ENCODE peak calls at places on chromosomes 6 and 20, in four cellular contexts. One of them, this sample, is unnamed.

GRCh38 chr6:87944541-87944954 is 103.1 kb upstream of the SPACA1 start:
- DNase-seq in H9: peak
- DNase-seq in psoas muscle: peak
- DNase-seq in tibial nerve: peak
- DNase-seq in this sample: peak

GRCh38 chr6:10692965-10693538 is 1.4 kb downstream of the C6orf52 start:
- DNase-seq in H9: no peak
- DNase-seq in psoas muscle: no peak
- DNase-seq in tibial nerve: no peak
- DNase-seq in this sample: no peak

GRCh38 chr6:95923518-95923917 is 92.3 kb upstream of the FUT9 start:
- DNase-seq in H9: peak
- DNase-seq in psoas muscle: no peak
- DNase-seq in tibial nerve: no peak
- DNase-seq in this sample: no peak

GRCh38 chr20:53748176-53748575 is 154.5 kb upstream of the ZNF217 start:
- DNase-seq in H9: no peak
- DNase-seq in psoas muscle: no peak
- DNase-seq in tibial nerve: no peak
- DNase-seq in this sample: no peak

GRCh38 chr20:24651171-24651972 is 181.9 kb downstream of the SYNDIG1 start:
- DNase-seq in H9: no peak
- DNase-seq in psoas muscle: no peak
- DNase-seq in tibial nerve: no peak
- DNase-seq in this sample: no peak

GRCh38 chr6:35496036-35496850 is 636 bp downstream of the TEAD3 start:
- DNase-seq in H9: no peak
- DNase-seq in psoas muscle: peak
- DNase-seq in tibial nerve: peak
- DNase-seq in this sample: no peak

GRCh38 chr20:22248052-22248667 is 336.2 kb downstream of the FOXA2 start:
- DNase-seq in H9: no peak
- DNase-seq in psoas muscle: no peak
- DNase-seq in tibial nerve: no peak
- DNase-seq in this sample: no peak

GRCh38 chr6:131215212-131215611 is 79.9 kb downstream of the AKAP7 start:
- DNase-seq in H9: no peak
- DNase-seq in psoas muscle: no peak
- DNase-seq in tibial nerve: no peak
- DNase-seq in this sample: no peak

GRCh38 chr6:33716379-33716778 is 4.9 kb upstream of the UQCC2 start:
- DNase-seq in H9: no peak
- DNase-seq in psoas muscle: no peak
- DNase-seq in tibial nerve: no peak
- DNase-seq in this sample: no peak

GRCh38 chr6:137094411-137095008 is 49.7 kb upstream of the IL20RA start:
- DNase-seq in H9: peak
- DNase-seq in psoas muscle: peak
- DNase-seq in tibial nerve: peak
- DNase-seq in this sample: peak

GRCh38 chr6:112223070-112223861 is 31.1 kb downstream of the LAMA4 start:
- DNase-seq in H9: no peak
- DNase-seq in psoas muscle: no peak
- DNase-seq in tibial nerve: no peak
- DNase-seq in this sample: no peak

GRCh38 chr6:159608961-159609673 is 83.9 kb downstream of the SOD2 start:
- DNase-seq in H9: peak
- DNase-seq in psoas muscle: no peak
- DNase-seq in tibial nerve: no peak
- DNase-seq in this sample: no peak

GRCh38 chr20:54472607-54473006 is 2.8 kb upstream of the DOK5 start:
- DNase-seq in H9: no peak
- DNase-seq in psoas muscle: no peak
- DNase-seq in tibial nerve: no peak
- DNase-seq in this sample: no peak

GRCh38 chr20:43953919-43954617 is 39.4 kb downstream of the TOX2 start:
- DNase-seq in H9: no peak
- DNase-seq in psoas muscle: no peak
- DNase-seq in tibial nerve: no peak
- DNase-seq in this sample: no peak

GRCh38 chr6:1229301-1229700 is 82.6 kb upstream of the FOXQ1 start:
- DNase-seq in H9: no peak
- DNase-seq in psoas muscle: no peak
- DNase-seq in tibial nerve: no peak
- DNase-seq in this sample: no peak

GRCh38 chr20:47099749-47100515 is 205.3 kb downstream of the EYA2 start:
- DNase-seq in H9: no peak
- DNase-seq in psoas muscle: peak
- DNase-seq in tibial nerve: no peak
- DNase-seq in this sample: no peak

GRCh38 chr6:3808759-3809514 is 40.2 kb upstream of the FAM50B start:
- DNase-seq in H9: no peak
- DNase-seq in psoas muscle: peak
- DNase-seq in tibial nerve: peak
- DNase-seq in this sample: peak

GRCh38 chr6:45555981-45556771 is 178.4 kb upstream of the SUPT3H start:
- DNase-seq in H9: no peak
- DNase-seq in psoas muscle: no peak
- DNase-seq in tibial nerve: no peak
- DNase-seq in this sample: no peak
- H3K27ac ChIP-seq in H9: no peak
- H3K27ac ChIP-seq in psoas muscle: no peak
- H3K27ac ChIP-seq in tibial nerve: no peak
- H3K27ac ChIP-seq in this sample: peak

DNA sequence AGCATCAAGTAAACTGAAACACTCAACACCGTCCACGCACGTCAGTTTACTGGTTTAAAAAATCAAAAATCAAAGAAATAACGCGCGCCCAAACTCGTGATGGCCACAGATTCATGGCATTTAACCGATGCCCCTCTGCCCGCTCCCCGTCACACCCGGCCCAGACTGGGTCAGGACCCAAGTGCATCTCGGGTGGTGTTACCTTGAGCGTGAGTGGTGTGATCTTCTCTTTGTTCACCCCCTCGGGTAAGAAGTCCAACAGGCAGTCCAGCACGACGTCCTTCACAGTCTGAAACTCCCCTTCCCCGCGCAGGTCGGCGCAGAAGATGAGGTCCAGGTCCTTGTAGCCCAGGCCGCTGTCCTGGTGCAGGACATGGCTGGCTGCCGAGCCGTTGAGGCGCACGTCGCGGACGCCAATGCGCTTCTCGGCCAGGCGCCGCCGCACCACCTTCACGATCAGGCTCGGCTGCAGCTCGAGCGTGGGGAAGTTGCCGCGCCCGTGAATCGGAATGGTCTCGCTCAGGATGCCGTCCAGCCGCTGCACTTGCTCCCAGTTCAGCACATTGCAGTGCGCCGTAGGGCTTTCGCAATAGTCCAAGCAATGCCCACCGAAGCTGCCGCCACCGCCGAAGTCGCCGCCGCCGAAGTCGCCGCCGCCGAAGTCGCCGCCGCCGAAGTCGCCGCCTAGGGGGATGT is 945 bp downstream of the TENT5A start:
- DNase-seq in H9: peak
- DNase-seq in psoas muscle: peak
- DNase-seq in tibial nerve: peak
- DNase-seq in this sample: peak
- TF ChIP-seq CTCF in H9: no peak
- TF ChIP-seq CTCF in psoas muscle: no peak
- TF ChIP-seq CTCF in tibial nerve: no peak
- TF ChIP-seq CTCF in this sample: no peak

GRCh38 chr6:138492113-138492512 is 7.2 kb downstream of the NHSL1 start:
- DNase-seq in H9: no peak
- DNase-seq in psoas muscle: no peak
- DNase-seq in tibial nerve: no peak
- DNase-seq in this sample: no peak

GRCh38 chr6:138491020-138491419 is 8.3 kb downstream of the NHSL1 start:
- DNase-seq in H9: no peak
- DNase-seq in psoas muscle: no peak
- DNase-seq in tibial nerve: no peak
- DNase-seq in this sample: no peak

GRCh38 chr6:138494312-138494711 is 5.0 kb downstream of the NHSL1 start:
- DNase-seq in H9: no peak
- DNase-seq in psoas muscle: no peak
- DNase-seq in tibial nerve: no peak
- DNase-seq in this sample: no peak

GRCh38 chr6:138492871-138493270 is 6.4 kb downstream of the NHSL1 start:
- DNase-seq in H9: no peak
- DNase-seq in psoas muscle: no peak
- DNase-seq in tibial nerve: no peak
- DNase-seq in this sample: no peak

DNA sequence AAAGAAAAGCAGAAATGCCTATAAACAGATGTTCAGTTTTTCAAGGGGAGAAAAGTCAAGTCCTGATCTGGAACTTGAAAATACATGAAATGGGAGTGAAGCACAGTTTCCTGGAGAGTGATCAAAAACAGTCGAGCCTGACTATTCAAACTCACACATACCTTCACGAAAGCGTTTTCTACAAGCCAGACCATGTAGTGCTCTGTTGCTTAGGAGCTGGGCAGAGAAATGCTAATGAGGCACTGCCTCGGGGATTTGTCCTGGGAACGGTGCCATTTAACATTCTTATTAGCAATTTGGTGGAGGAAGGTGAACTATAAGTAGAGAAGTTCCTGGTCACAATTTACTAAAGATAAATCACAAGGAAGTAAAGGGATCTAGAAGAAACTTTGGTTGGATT is 5.9 kb downstream of the NHSL1 start:
- DNase-seq in H9: peak
- DNase-seq in psoas muscle: no peak
- DNase-seq in tibial nerve: no peak
- DNase-seq in this sample: no peak
- H3K27ac ChIP-seq in H9: peak
- H3K27ac ChIP-seq in psoas muscle: no peak
- H3K27ac ChIP-seq in tibial nerve: no peak
- H3K27ac ChIP-seq in this sample: peak

DNA sequence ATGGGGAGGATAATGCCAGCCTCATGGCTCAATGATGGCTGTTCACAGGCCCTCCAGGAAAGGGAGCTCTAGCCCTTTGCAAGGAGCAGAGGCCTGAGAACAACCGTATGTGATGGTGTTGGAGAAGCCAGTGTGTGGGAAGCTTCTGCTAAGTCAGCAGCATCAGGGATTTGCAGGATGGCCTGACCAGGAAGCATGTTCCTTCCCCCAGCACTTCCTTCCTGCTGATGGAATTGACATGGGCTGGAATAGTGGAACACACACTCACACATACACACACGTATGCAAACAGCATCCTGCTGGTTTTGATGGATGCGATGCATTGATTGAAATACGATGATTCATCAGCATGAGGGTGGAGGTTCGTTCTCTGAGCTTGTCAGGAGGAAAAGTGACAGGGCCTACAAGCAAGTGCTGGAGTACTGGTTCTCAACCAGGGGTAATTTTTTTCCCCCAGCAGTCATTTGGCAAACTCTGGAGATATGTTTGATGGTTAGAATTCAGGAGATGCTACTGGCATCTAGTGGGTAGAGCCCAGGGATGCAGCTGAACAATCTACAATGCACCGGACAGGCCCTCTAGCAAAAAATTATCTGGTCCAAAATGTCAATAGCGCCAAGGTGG is 229.1 kb downstream of the NFATC2 start:
- DNase-seq in H9: no peak
- DNase-seq in psoas muscle: no peak
- DNase-seq in tibial nerve: no peak
- DNase-seq in this sample: no peak
- TF ChIP-seq CTCF in H9: no peak
- TF ChIP-seq CTCF in psoas muscle: no peak
- TF ChIP-seq CTCF in tibial nerve: no peak
- TF ChIP-seq CTCF in this sample: no peak

DNA sequence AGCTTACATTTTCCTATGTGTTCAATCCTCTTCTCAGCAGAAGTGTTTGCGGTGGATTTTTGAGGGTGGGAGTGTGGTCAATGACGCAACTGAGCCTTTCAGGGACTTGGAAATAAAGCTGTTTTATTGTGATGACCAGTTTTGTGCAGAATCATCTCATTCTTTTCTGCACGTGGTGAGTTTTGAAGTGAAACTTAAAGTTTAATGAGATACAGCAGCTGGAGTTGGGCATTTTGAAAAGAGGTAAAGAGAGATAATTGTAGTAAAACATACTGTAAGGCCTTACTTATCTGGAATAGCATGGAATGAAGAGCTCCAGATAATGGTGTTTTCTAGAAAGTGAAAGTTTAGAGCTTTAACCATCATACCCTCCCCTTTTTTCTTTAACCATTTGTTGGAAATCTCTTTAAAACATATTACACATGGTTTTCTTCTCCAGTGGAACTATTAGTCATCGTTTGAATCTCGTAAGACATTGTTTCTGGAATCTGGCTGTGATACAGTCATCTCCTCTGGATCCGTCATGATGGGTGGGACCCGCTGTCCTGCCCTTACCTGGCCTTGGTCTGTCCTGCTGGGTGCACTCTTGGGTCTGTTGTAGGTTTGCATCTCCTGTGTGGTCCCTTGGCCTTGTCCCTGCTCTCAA is 29.6 kb downstream of the UST start:
- DNase-seq in H9: no peak
- DNase-seq in psoas muscle: no peak
- DNase-seq in tibial nerve: no peak
- DNase-seq in this sample: no peak
- H3K27ac ChIP-seq in H9: no peak
- H3K27ac ChIP-seq in psoas muscle: no peak
- H3K27ac ChIP-seq in tibial nerve: no peak
- H3K27ac ChIP-seq in this sample: no peak

GRCh38 chr6:31776961-31777666 is at the start of gene VWA7:
- DNase-seq in H9: no peak
- DNase-seq in psoas muscle: peak
- DNase-seq in tibial nerve: no peak
- DNase-seq in this sample: no peak
- TF ChIP-seq CTCF in H9: no peak
- TF ChIP-seq CTCF in psoas muscle: no peak
- TF ChIP-seq CTCF in tibial nerve: no peak
- TF ChIP-seq CTCF in this sample: no peak

DNA sequence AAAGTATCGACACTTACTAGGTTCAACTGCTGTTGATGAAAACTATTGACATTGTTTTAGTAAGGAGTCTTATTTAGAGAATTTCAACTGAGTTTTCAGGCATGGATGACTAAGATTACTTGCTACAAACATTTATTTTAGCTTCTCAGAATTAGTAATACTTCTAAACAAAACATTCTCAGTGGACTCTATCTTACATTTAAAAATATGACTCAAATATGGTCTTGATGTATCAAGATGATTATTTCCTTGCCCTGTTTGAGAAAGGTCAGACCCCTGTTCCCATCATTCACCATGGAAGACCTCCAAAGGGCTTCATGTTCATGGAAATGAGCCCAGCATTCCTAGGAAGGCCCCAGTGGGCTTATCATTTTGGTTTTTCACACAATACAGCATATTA is 24.5 kb upstream of the TRPC4AP start:
- DNase-seq in H9: no peak
- DNase-seq in psoas muscle: no peak
- DNase-seq in tibial nerve: no peak
- DNase-seq in this sample: no peak
- H3K27ac ChIP-seq in H9: no peak
- H3K27ac ChIP-seq in psoas muscle: no peak
- H3K27ac ChIP-seq in tibial nerve: no peak
- H3K27ac ChIP-seq in this sample: peak

DNA sequence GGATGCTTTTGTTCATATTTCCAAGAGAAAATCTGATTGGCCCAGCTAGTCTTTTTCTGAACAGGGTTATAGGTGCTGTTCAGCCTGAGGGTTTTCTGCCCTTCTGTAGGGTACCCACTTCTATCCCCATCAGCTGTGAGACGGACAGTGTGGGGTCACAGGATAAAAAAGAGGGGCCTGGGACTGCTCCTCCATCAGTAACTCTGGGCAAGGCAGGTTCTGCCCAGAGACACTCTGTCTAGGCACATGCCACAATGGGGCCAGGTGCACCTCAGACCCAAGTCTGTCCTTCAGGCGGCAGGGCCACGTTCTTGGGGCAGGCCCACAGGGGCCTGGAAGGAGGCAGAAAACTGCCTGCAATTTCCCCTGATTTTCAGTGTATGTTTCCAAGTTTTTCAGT is 20.0 kb downstream of the ID4 start:
- DNase-seq in H9: no peak
- DNase-seq in psoas muscle: no peak
- DNase-seq in tibial nerve: no peak
- DNase-seq in this sample: no peak
- TF ChIP-seq CTCF in H9: no peak
- TF ChIP-seq CTCF in psoas muscle: no peak
- TF ChIP-seq CTCF in tibial nerve: no peak
- TF ChIP-seq CTCF in this sample: no peak